ENCODE peak calls at places on chromosomes 16 and 17, in four cellular contexts. S, H, Y and P are unnamed samples.
A peak's percentile ranks its signal among the peaks of the same experiment; 100 is the strongest.

GRCh38 chr17:42034059-42034458 is 14.2 kb downstream of the NKIRAS2 start:
- DNase-seq in S (no peak), H (no peak), Y (no peak), P (no peak)

GRCh38 chr16:82726306-82726705 is 99.5 kb downstream of the CDH13 start:
- DNase-seq in H (no peak), S (no peak), Y (no peak), P (no peak)

GRCh38 chr17:21129023-21129681 is 2.4 kb downstream of the DHRS7B start:
- DNase-seq in S (no peak), Y (peak; percentile 22), H (no peak), P (no peak)

GRCh38 chr16:704552-705380 is 835 bp downstream of the FBXL16 start:
- DNase-seq in Y (no peak), H (no peak), S (no peak), P (no peak)

GRCh38 chr17:14805348-14805747 is 459.8 kb downstream of the PMP22 start:
- DNase-seq in S (no peak), H (peak; percentile 32), Y (peak; percentile 6), P (no peak)

GRCh38 chr16:88064889-88065746 is 113.9 kb downstream of the BANP start:
- DNase-seq in H (no peak), Y (no peak), S (no peak), P (no peak)

GRCh38 chr16:47493358-47494337 is 32.5 kb downstream of the PHKB start:
- DNase-seq in H (no peak), S (no peak), Y (no peak), P (peak; percentile 52)

GRCh38 chr16:12901204-12901596 is 198 bp upstream of the SHISA9 start:
- DNase-seq in S (no peak), H (peak; percentile 86), Y (no peak), P (no peak)

GRCh38 chr17:44081681-44082080 is 11.1 kb downstream of the G6PC3 start:
- DNase-seq in Y (no peak), H (no peak), S (no peak), P (no peak)

GRCh38 chr17:5354886-5355415 is 64.5 kb downstream of the NUP88 start:
- DNase-seq in S (no peak), Y (no peak), H (no peak), P (no peak)

GRCh38 chr17:28684963-28685362 is 23.0 kb downstream of the SUPT6H start:
- DNase-seq in Y (peak; percentile 65), S (peak; percentile 61), H (no peak), P (no peak)

GRCh38 chr17:41687828-41688640 is 651 bp upstream of the EIF1 start:
- DNase-seq in S (peak; percentile 66), Y (peak; percentile 74), H (no peak), P (no peak)

GRCh38 chr16:28324235-28324886 is 32.0 kb downstream of the SBK1 start:
- DNase-seq in H (no peak), S (no peak), Y (peak; percentile 88), P (no peak)

GRCh38 chr17:77396610-77397009 is 255.8 kb downstream of the SEC14L1 start:
- DNase-seq in Y (no peak), H (no peak), S (no peak), P (no peak)

DNA sequence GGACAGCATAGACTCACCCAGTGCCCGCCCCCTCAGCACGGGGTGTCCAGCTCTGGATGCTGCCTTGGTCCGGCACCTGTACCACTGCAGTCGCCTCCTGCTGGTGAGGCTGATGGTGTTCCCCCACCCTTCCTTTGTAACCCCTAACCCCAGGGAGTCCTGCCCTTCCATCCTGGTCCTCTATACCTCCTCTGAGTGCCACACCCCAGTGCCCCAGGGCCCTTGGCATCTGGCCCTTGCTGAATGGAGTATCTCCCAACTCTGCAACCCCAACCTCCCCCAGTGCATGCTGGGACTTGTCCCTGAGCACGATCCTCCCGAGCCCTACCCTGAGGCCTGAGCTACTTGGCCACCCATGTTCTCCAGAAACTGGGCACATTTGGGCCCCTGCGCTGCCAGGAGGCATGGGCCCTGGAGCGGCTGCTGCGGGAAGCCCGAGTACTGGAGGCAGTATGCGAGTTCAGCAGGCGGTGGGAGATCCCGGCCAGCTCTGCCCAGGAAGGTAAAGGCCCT is 15.8 kb downstream of the RIPOR1 start:
- DNase-seq in H (no peak), S (no peak), Y (no peak), P (no peak)
- TF ChIP-seq TCF7 in H (no peak), S (no peak), Y (no peak), P (no peak)

GRCh38 chr17:7587420-7587786 is 2.5 kb downstream of the SOX15 start:
- DNase-seq in H (no peak), Y (no peak), S (peak; percentile 48), P (no peak)
- TF ChIP-seq TCF7 in H (no peak), Y (no peak), S (no peak), P (no peak)

DNA sequence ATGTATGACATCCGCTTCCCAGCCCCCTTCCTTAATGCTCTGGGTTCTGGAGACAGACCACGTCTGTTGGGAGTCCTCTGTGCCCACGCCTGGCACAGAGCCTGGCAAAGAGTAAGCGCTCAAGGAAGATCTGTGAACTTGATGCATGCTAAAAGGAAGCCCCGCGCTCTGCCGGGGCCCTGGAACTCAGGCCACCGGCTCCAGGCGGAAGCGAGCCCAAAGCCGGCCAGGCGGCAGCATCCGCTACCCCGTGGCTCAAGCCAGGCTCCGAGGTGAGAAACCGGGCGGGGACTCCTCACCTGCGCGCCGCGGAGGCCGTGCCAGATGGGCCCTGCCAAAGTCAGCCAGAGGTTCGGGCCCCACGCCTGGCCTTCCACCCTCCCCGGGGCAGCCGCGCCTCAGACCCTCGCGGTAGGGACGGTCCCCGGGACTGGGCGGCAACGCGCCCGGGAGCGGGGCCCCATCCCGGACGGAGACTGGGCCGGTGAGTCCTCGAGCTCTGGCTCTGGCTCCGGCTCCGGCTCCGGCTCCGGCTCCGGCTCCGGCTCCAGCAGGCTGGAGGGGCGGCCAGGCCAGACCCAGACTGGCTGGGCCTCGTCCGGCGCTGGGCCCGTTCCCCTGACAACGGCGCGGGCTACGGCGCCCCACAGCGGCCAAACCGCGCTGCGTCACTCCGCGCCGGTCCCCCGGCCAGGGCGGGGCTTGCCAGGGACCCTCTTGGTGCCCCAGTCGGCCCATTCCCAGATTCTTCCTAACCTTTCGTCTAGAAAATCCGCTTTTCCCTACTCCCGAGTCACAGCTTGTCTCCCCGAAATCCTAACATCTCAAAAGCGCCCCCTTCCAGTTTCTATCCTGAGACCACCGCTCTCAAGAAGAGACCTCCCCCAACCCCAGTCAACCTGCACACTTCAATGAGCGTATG is at the start of gene ZDHHC1:
- DNase-seq in H (peak; percentile 83), Y (no peak), S (no peak), P (no peak)
- TF ChIP-seq TCF7 in H (no peak), Y (no peak), S (no peak), P (no peak)

GRCh38 chr17:36864827-36865320 is 72.4 kb upstream of the LHX1 start:
- DNase-seq in S (no peak), Y (no peak), H (no peak), P (no peak)
- TF ChIP-seq TCF7 in S (no peak), Y (no peak), H (no peak), P (no peak)

DNA sequence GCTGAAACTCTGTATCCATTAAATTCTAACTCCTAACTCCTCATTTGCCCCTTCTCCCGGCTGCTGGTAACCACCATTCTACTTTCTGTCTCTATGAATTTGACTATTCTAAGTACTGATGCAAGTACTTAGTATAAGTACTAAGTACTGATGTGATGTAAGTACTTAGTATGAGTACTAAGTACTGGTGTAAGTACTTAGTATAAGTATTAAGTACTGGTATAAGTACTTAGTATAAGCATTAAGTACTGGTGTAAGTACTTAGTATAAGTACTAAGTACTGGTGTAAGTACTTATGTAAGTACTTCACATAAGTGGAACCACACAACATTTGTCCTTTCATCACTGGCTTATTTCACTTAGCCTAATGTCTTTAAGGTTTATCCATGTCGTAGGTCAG is 32.3 kb upstream of the PRKCA start:
- DNase-seq in S (no peak), H (no peak), Y (no peak), P (no peak)
- TF ChIP-seq TCF7 in S (no peak), H (no peak), Y (no peak), P (no peak)

GRCh38 chr16:1831537-1832075 is 4.6 kb downstream of the FAHD1 start:
- DNase-seq in S (no peak), H (no peak), Y (no peak), P (no peak)

GRCh38 chr16:1828645-1829410 is 1.8 kb downstream of the FAHD1 start:
- DNase-seq in Y (peak; percentile 90), H (no peak), S (peak; percentile 62), P (no peak)

GRCh38 chr16:1834096-1834495 is 7.1 kb downstream of the FAHD1 start:
- DNase-seq in H (no peak), S (no peak), Y (no peak), P (no peak)

GRCh38 chr16:1830213-1830612 is 3.2 kb downstream of the FAHD1 start:
- DNase-seq in Y (peak; percentile 68), H (no peak), S (no peak), P (no peak)

GRCh38 chr16:1832831-1833454 is 5.9 kb downstream of the FAHD1 start:
- DNase-seq in Y (peak; percentile 95), H (no peak), S (peak; percentile 93), P (no peak)
- TF ChIP-seq TCF7 in Y (peak; percentile 91), H (no peak), S (peak; percentile 62), P (no peak)

DNA sequence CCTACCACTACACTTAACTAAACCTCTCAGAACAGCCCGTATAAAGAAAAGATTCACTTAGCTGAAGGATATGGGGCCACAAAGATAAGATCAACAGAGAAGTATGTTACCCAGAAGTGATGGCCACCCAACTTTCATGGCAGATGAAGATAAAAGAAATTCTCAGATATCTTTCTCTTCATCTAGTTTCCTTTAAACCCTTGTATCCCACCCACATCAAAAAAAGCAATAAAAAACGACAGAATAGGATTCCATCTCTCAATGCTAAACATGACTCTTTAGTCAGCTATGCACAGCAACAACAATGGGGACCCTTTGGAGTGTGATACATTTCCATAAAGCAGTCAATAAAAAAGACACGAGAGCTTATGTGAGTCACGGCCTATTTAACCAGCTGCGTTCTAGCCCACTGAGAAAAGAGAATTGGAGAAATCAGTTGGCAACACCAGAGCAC is 86.6 kb downstream of the SNX11 start:
- DNase-seq in Y (no peak), S (no peak), H (no peak), P (no peak)
- TF ChIP-seq TCF7 in Y (no peak), S (no peak), H (no peak), P (no peak)

GRCh38 chr17:57810740-57811632 is 38.9 kb downstream of the MRPS23 start:
- DNase-seq in H (no peak), Y (peak; percentile 25), S (no peak), P (no peak)

GRCh38 chr17:57808882-57809281 is 41.0 kb downstream of the MRPS23 start:
- DNase-seq in S (no peak), H (no peak), Y (no peak), P (no peak)

GRCh38 chr17:57806083-57806830 is 43.6 kb downstream of the MRPS23 start:
- DNase-seq in Y (no peak), H (no peak), S (no peak), P (no peak)

GRCh38 chr17:57809879-57810278 is 40.0 kb downstream of the MRPS23 start:
- DNase-seq in Y (no peak), S (no peak), H (no peak), P (no peak)

GRCh38 chr17:57811633-57812280 is 38.1 kb downstream of the MRPS23 start:
- DNase-seq in H (no peak), S (no peak), Y (no peak), P (no peak)
- TF ChIP-seq TCF7 in H (no peak), S (no peak), Y (no peak), P (no peak)